ENCODE peak calls at places on chromosomes 13 and 19, in five cellular contexts. U is MM.1S, B is tibial artery, V is brain microvascular endothelial cell, I is WERI-Rb-1. K is an unnamed sample.

GRCh38 chr19:19745496-19746285 is 12.8 kb upstream of the ZNF14 start:
- DNase-seq in U (no peak), B (no peak), V (no peak), I (no peak), K (no peak)

GRCh38 chr13:25871389-25872125 is 180.3 kb downstream of the SHISA2 start:
- DNase-seq in U (peak; percentile 50), B (no peak), V (no peak), I (no peak), K (no peak)

GRCh38 chr19:40057166-40057565 is 1.1 kb upstream of the ZNF780B start:
- DNase-seq in U (no peak), B (no peak), V (no peak), I (no peak), K (no peak)

GRCh38 chr13:66461021-66461420 is 769.1 kb downstream of the PCDH9 start:
- DNase-seq in U (no peak), B (no peak), V (no peak), I (no peak), K (no peak)

GRCh38 chr13:109088101-109088500 is 458.7 kb downstream of the MYO16 start:
- DNase-seq in U (no peak), B (no peak), V (no peak), I (no peak), K (no peak)

GRCh38 chr13:30832377-30832776 is 73.7 kb upstream of the MEDAG start:
- DNase-seq in U (no peak), B (no peak), V (no peak), I (no peak), K (no peak)

GRCh38 chr13:72204291-72204690 is 337.3 kb upstream of the DACH1 start:
- DNase-seq in U (no peak), B (no peak), V (peak; percentile 20), I (no peak), K (no peak)

GRCh38 chr19:47581605-47582319 is 8.8 kb upstream of the ZNF541 start:
- DNase-seq in U (no peak), B (peak; percentile 66), V (no peak), I (no peak), K (no peak)

GRCh38 chr13:102580552-102581169 is 16.1 kb upstream of the TPP2 start:
- DNase-seq in U (peak; percentile 64), B (no peak), V (peak; percentile 70), I (no peak), K (peak; percentile 77)

GRCh38 chr13:98974053-98974452 is 3.8 kb downstream of the DOCK9 start:
- DNase-seq in U (no peak), B (no peak), V (no peak), I (no peak), K (no peak)

GRCh38 chr13:98977568-98978270 is at the start of gene DOCK9:
- DNase-seq in U (no peak), B (no peak), V (peak; percentile 74), I (no peak), K (no peak)

GRCh38 chr13:98976338-98976737 is 1.5 kb downstream of the DOCK9 start:
- DNase-seq in U (no peak), B (no peak), V (no peak), I (no peak), K (no peak)

GRCh38 chr13:98976941-98977340 is 923 bp downstream of the DOCK9 start:
- DNase-seq in U (no peak), B (no peak), V (no peak), I (no peak), K (no peak)

DNA sequence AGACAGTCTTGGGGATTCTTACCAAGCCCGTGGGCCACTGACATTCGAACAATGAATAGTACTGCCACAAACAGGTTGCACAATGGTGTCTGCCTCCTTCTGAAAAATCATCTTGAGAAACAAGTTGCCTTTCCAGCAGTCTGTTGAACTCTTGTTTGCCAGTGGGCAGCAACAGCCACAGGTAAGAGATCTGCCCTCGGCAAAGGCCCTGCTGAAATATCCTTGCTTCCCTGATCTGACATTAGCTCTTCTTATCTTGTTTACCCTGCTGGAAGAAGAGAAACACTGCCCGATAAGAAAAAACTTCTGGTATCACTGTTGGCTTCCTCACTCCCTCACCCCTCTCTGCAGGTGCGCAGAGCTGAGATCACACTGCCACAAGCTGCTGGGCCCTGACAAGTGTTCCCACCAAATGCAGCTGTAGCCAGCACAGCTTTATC is 2.0 kb downstream of the DOCK9 start:
- DNase-seq in U (no peak), B (no peak), V (no peak), I (no peak), K (no peak)
- H3K4me3 ChIP-seq in U (no peak overlapping the region), B (peak overlapping the region; percentile 8), V (no peak overlapping the region), I (no peak overlapping the region), K (no peak overlapping the region)

DNA sequence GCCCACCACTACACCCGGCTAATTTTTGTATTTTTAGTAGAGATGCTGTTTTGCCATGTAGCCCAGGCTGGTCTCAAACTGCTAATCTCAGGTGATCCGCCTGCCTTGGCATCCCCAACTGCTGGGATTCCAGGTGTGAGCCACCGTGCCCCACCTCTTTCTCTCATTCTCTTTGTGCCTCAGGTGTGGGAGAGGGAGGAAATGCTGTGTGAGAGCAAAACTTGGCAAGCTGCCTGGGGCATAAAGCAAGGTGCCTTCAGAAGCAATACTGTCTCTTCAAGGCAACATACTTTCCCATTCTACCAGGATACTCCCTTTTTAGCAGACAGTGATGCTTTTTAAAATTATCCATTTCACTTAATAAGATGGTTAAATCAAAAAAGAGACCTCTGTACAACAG is 53.2 kb upstream of the RFC3 start:
- DNase-seq in U (no peak), B (no peak), V (no peak), I (no peak), K (no peak)
- TF ChIP-seq CTCF in U (no peak), B (no peak), V (no peak), I (no peak), K (no peak)

GRCh38 chr13:94323746-94324408 is 155.6 kb downstream of the DCT start:
- DNase-seq in U (no peak), B (no peak), V (no peak), I (no peak), K (peak; percentile 62)
- H3K4me3 ChIP-seq in U (no peak overlapping the region), B (no peak overlapping the region), V (no peak overlapping the region), I (no peak overlapping the region), K (no peak overlapping the region)

DNA sequence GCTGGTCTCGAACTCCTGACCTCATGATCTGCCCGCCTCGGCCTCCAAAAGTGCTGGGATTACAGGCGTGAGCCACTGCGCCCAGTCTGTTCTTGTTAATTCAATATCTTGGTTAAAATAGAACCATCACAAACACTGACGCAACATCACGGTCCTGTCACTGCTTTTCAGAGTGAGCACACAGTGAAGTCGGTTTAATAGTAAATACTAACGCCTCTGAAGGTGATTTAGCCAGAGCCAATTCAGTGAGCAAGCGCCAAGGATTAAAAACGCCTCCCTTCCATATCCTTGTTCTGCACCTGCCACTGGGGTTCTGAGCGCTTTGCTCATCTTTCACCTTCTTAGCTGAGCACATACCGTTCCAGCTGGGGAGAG is 30.3 kb downstream of the LAMP1 start:
- DNase-seq in U (no peak), B (no peak), V (no peak), I (peak; percentile 89), K (no peak)
- TF ChIP-seq CTCF in U (no peak), B (no peak), V (no peak), I (no peak), K (no peak)

GRCh38 chr19:3698386-3698950 is 1.8 kb downstream of the PIP5K1C start:
- DNase-seq in U (no peak), B (no peak), V (no peak), I (no peak), K (peak; percentile 57)
- H3K4me3 ChIP-seq in U (no peak overlapping the region), B (peak overlapping the region; percentile 79), V (peak overlapping the region; percentile 26), I (no peak overlapping the region), K (peak overlapping the region; percentile 14)

GRCh38 chr19:12636631-12637030 is 25.9 kb downstream of the ZNF791 start:
- DNase-seq in U (no peak), B (no peak), V (no peak), I (peak; percentile 17), K (no peak)

GRCh38 chr19:12642506-12642905 is 24.0 kb downstream of the MAN2B1 start:
- DNase-seq in U (no peak), B (no peak), V (no peak), I (no peak), K (no peak)

GRCh38 chr19:12638611-12639182 is 27.8 kb downstream of the MAN2B1 start:
- DNase-seq in U (no peak), B (no peak), V (no peak), I (no peak), K (no peak)

GRCh38 chr19:12641456-12641855 is 25.1 kb downstream of the MAN2B1 start:
- DNase-seq in U (no peak), B (no peak), V (no peak), I (no peak), K (no peak)

DNA sequence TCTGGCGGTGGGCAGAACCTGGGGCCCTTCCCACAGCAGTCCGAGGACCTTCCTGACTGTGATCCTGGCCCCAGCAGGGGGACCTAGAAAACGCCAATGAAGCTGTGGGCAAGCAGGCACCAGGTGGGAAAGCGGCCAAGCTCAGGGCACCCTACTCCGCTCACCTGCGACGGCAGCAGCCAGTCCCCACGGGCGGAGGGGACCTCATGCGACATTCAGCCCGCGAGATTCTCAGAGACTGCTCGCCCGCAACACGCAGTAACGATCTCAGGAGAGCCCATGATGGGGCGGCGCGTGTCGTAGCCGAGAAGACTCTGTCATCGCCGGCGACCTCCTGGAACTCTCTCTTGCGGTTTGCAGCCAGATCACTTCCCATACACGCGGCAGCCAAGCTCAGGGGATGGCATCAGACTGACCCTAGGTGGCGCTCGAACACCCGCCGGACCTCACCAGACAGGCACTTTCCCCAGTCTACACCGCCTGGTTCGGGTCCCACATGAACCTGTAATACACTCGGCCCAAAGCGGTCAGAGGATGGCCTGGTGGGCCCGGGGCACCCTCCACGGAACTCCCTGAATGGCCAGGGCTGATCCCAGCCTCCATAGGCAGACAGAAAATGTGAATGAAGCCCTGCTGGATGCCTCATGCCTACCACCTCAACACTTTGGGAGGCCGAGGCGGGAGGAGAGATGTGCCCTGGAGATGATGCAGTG is 26.5 kb downstream of the MAN2B1 start:
- DNase-seq in U (peak; percentile 75), B (peak; percentile 87), V (peak; percentile 84), I (peak; percentile 87), K (peak; percentile 64)
- TF ChIP-seq CTCF in U (peak; percentile 82), B (peak; percentile 76), V (peak; percentile 87), I (peak; percentile 94), K (peak; percentile 27)

DNA sequence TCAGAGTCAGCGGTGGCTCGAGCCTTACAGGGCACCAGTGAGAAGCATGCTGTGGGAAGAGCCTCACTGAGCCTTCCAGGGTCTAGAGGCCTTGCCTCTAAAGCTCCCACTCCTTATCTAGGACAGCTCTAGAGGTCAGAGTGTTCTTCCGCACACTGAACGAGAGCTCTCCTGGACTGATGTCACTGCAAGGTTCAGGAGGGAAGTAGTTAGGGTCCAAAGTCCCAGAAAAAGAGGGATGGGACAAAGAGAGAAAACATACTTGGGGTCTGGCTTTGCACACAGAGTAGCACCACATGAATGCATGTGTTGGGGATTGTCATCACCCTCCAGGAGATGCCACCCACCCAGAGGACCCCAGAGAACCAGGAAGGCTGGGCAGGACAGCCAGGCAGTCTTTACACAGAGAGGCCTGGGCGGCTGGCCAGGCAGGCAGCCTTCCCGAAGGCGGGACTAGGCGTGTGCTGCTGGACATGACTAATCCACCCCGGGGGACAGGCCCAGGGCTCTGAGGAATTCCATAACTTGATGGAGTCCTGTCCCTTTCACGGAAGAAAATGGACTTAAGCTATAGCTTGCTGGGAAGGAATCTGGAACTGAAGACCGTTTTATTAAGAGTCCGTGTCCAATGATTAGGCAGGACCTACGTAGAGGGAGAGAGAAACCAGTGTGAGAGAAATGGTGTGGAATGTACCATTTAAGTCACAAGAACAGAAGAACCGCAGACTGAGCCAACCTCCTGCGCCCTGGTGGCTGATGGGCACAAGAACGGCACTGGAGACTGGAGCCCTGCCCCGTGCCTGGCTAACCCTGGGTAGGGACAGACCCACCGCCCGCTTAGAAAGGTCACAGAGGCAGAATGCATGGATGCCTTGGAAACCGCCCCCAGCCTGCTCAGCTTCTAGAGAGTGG is 16.7 kb upstream of the EPHX3 start:
- DNase-seq in U (no peak), B (peak; percentile 96), V (peak; percentile 86), I (no peak), K (no peak)
- H3K4me3 ChIP-seq in U (no peak overlapping the region), B (peak overlapping the region; percentile 46), V (no peak overlapping the region), I (no peak overlapping the region), K (no peak overlapping the region)